ENCODE peak calls at places on chromosomes 12 and 14, in five cellular contexts. I, G, Q, U and D are unnamed samples.

GRCh38 chr12:89261210-89261609 is 91.1 kb downstream of the DUSP6 start:
- DNase-seq in I (no peak), G (no peak), Q (no peak), U (no peak), D (no peak)

GRCh38 chr12:95966287-95966870 is 23.2 kb downstream of the AMDHD1 start:
- DNase-seq in I (no peak), G (no peak), Q (no peak), U (no peak), D (no peak)

GRCh38 chr12:55068416-55069010 is 48.7 kb downstream of the NEUROD4 start:
- DNase-seq in I (no peak), G (peak), Q (no peak), U (peak), D (peak)

GRCh38 chr12:10563002-10563401 is 50.4 kb downstream of the MAGOHB start:
- DNase-seq in I (no peak), G (peak), Q (no peak), U (no peak), D (no peak)

GRCh38 chr12:115354007-115354452 is 670.1 kb upstream of the TBX3 start:
- DNase-seq in I (no peak), G (peak), Q (peak), U (peak), D (peak)

GRCh38 chr12:112559784-112560183 is 141.0 kb downstream of the PTPN11 start:
- DNase-seq in I (no peak), G (no peak), Q (no peak), U (no peak), D (no peak)

GRCh38 chr12:70334742-70335141 is 31.3 kb upstream of the KCNMB4 start:
- DNase-seq in I (no peak), G (no peak), Q (no peak), U (no peak), D (no peak)

GRCh38 chr12:129789921-129790320 is 113.9 kb downstream of the TMEM132D start:
- DNase-seq in I (no peak), G (no peak), Q (no peak), U (no peak), D (no peak)

GRCh38 chr14:56587701-56588100 is 8.1 kb downstream of the TMEM260 start:
- DNase-seq in I (no peak), G (no peak), Q (no peak), U (no peak), D (no peak)

GRCh38 chr14:100868621-100869370 is 34.7 kb downstream of the RTL1 start:
- DNase-seq in I (no peak), G (no peak), Q (peak), U (no peak), D (no peak)

GRCh38 chr14:70889555-70889954 is 17.7 kb upstream of the PCNX1 start:
- DNase-seq in I (no peak), G (no peak), Q (no peak), U (no peak), D (no peak)

GRCh38 chr14:43729149-43729548 is 777.9 kb downstream of the FSCB start:
- DNase-seq in I (no peak), G (no peak), Q (no peak), U (no peak), D (no peak)

GRCh38 chr14:51023964-51024363 is 70.9 kb downstream of the TRIM9 start:
- DNase-seq in I (no peak), G (peak), Q (no peak), U (no peak), D (no peak)

GRCh38 chr14:33393155-33393894 is 454.6 kb downstream of the NPAS3 start:
- DNase-seq in I (no peak), G (no peak), Q (no peak), U (no peak), D (no peak)

GRCh38 chr14:34120185-34120977 is 169.5 kb upstream of the EGLN3 start:
- DNase-seq in I (no peak), G (no peak), Q (no peak), U (no peak), D (no peak)

GRCh38 chr12:63808631-63809030 is 28.9 kb downstream of the RXYLT1 start:
- DNase-seq in I (no peak), G (no peak), Q (no peak), U (no peak), D (no peak)

GRCh38 chr12:89051065-89051677 is 301.1 kb downstream of the DUSP6 start:
- DNase-seq in I (no peak), G (peak), Q (no peak), U (no peak), D (peak)

GRCh38 chr14:68361231-68361630 is 431.6 kb downstream of the ZFP36L1 start:
- DNase-seq in I (no peak), G (peak), Q (no peak), U (no peak), D (no peak)

GRCh38 chr12:104641862-104642261 is 185.1 kb downstream of the CHST11 start:
- DNase-seq in I (no peak), G (no peak), Q (no peak), U (no peak), D (no peak)

GRCh38 chr14:105146181-105146975 is 22.2 kb downstream of the JAG2 start:
- DNase-seq in I (no peak), G (no peak), Q (peak), U (no peak), D (no peak)

GRCh38 chr12:120358412-120359158 is 10.4 kb downstream of the MSI1 start:
- DNase-seq in I (no peak), G (no peak), Q (no peak), U (no peak), D (no peak)

GRCh38 chr12:120357104-120357503 is 11.9 kb downstream of the MSI1 start:
- DNase-seq in I (no peak), G (no peak), Q (no peak), U (no peak), D (no peak)

GRCh38 chr12:120359159-120359527 is 9.8 kb downstream of the MSI1 start:
- DNase-seq in I (no peak), G (no peak), Q (no peak), U (no peak), D (no peak)

GRCh38 chr12:120353556-120354317 is 15.2 kb downstream of the MSI1 start:
- DNase-seq in I (no peak), G (no peak), Q (no peak), U (no peak), D (no peak)

DNA sequence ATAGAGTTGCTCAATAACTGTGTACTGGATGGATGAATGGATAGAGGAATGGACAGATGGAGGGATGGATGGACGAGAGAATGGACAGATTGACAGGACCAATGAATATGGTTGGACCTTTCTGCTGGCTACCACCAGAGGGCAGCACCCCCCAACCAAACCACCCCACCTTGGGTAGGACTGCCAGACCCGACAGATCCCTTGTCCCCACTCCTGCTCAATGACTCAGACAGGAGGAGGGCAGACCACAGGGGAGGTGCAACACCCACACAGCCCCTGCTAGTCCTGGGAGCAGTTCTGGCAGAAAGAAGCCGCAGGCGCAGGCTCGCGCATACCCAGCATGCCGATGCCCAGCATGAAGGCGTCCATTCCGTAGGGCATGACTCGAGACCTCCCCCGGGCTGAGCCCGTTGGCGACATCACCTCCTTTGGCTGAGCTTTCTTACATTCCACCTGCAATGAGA is 12.4 kb downstream of the MSI1 start:
- DNase-seq in I (peak), G (peak), Q (peak), U (peak), D (peak)
- H3K4me3 ChIP-seq in I (no peak), G (no peak), Q (no peak), U (no peak), D (peak)

GRCh38 chr14:74974364-74975058 is 19.1 kb upstream of the PGF start:
- DNase-seq in I (no peak), G (no peak), Q (no peak), U (no peak), D (no peak)
- H3K4me3 ChIP-seq in I (no peak), G (no peak), Q (no peak), U (no peak), D (no peak)

GRCh38 chr12:108333898-108334699 is 5.0 kb downstream of the CMKLR1 start:
- DNase-seq in I (peak), G (peak), Q (peak), U (peak), D (no peak)

GRCh38 chr12:108335349-108336119 is 3.6 kb downstream of the CMKLR1 start:
- DNase-seq in I (no peak), G (no peak), Q (no peak), U (no peak), D (no peak)

GRCh38 chr12:108340037-108340436 is 926 bp upstream of the CMKLR1 start:
- DNase-seq in I (no peak), G (no peak), Q (peak), U (no peak), D (no peak)

GRCh38 chr12:108338915-108339657 is at the start of gene CMKLR1:
- DNase-seq in I (no peak), G (peak), Q (peak), U (no peak), D (no peak)

GRCh38 chr12:108337235-108338223 is 1.6 kb downstream of the CMKLR1 start:
- DNase-seq in I (no peak), G (peak), Q (peak), U (no peak), D (no peak)
- H3K4me3 ChIP-seq in I (no peak), G (no peak), Q (peak), U (no peak), D (no peak)

GRCh38 chr12:4285070-4285469 is 11.5 kb downstream of the CCND2 start:
- DNase-seq in I (no peak), G (no peak), Q (no peak), U (no peak), D (no peak)
- H3K4me3 ChIP-seq in I (no peak), G (no peak), Q (no peak), U (no peak), D (no peak)

DNA sequence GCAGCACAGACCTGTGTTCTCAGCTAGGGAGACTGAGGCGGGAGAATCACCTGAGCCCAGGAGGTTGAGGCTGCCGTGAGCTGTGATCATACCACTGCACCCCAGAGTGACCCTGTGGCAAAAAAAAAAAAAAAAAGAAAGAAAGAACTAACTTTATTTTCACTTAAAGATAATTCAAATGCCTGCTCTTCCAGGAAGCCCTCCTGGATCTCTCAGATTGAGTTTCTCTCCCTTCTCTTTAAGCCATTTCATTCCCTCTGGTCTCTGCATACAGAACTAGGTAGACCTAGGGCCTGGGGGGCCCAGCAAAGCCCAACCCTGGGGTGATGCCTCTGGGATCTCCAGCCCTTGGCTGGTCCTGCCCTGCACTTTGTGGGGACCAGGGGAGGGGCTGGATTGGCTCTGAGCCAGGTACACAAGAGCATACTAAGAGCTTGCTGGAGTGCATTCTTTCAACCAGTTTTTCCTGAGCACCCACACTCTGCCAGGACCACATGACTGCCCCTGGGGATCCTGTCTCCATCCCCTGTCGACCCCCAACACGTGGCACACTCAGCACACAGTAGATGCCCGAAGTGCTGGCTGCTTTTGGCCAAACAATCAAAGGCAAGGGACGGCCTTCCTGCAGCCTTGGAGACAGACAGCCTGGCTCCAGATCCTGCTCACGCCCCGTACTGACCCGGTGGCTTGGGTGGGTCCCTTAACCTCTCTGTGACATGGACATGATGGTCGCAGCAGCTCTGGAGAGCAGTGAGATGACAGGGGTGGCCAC is 52.7 kb downstream of the CYP46A1 start:
- DNase-seq in I (no peak), G (peak), Q (peak), U (no peak), D (no peak)
- H3K4me3 ChIP-seq in I (no peak), G (peak), Q (no peak), U (no peak), D (no peak)

GRCh38 chr14:55053500-55053899 is 2.1 kb downstream of the MAPK1IP1L start:
- DNase-seq in I (no peak), G (no peak), Q (no peak), U (no peak), D (no peak)
- H3K4me3 ChIP-seq in I (no peak), G (peak), Q (no peak), U (peak), D (peak)